ENCODE peak calls at places on chromosomes 3 and 15, in five cellular contexts. One of them, this sample, is unnamed.

GRCh38 chr3:172143739-172144497 is 104.5 kb downstream of the FNDC3B start:
- DNase-seq in sigmoid colon: no peak
- DNase-seq in fibroblast of the aortic adventitia: no peak
- DNase-seq in A549: no peak
- DNase-seq in lower leg skin: no peak
- DNase-seq in this sample: no peak

GRCh38 chr3:4264040-4264439 is 39.1 kb upstream of the SETMAR start:
- DNase-seq in lower leg skin: no peak
- DNase-seq in A549: no peak
- DNase-seq in fibroblast of the aortic adventitia: no peak
- DNase-seq in sigmoid colon: no peak
- DNase-seq in this sample: no peak

GRCh38 chr15:99907698-99908097 is 174.5 kb upstream of the LYSMD4 start:
- DNase-seq in lower leg skin: no peak
- DNase-seq in A549: no peak
- DNase-seq in fibroblast of the aortic adventitia: no peak
- DNase-seq in sigmoid colon: no peak
- DNase-seq in this sample: no peak

GRCh38 chr3:172608575-172608974 is 85.3 kb upstream of the TNFSF10 start:
- DNase-seq in A549: no peak
- DNase-seq in fibroblast of the aortic adventitia: no peak
- DNase-seq in sigmoid colon: no peak
- DNase-seq in lower leg skin: no peak
- DNase-seq in this sample: no peak

GRCh38 chr15:81418427-81418826 is 44.4 kb upstream of the TMC3 start:
- DNase-seq in sigmoid colon: no peak
- DNase-seq in fibroblast of the aortic adventitia: no peak
- DNase-seq in lower leg skin: no peak
- DNase-seq in A549: no peak
- DNase-seq in this sample: no peak

GRCh38 chr3:177835917-177836316 is 638.6 kb upstream of the TBL1XR1 start:
- DNase-seq in lower leg skin: peak; percentile 65
- DNase-seq in fibroblast of the aortic adventitia: peak; percentile 98
- DNase-seq in A549: no peak
- DNase-seq in sigmoid colon: no peak
- DNase-seq in this sample: peak; percentile 90

GRCh38 chr3:90035643-90036042 is 928.2 kb downstream of the EPHA3 start:
- DNase-seq in A549: no peak
- DNase-seq in fibroblast of the aortic adventitia: no peak
- DNase-seq in sigmoid colon: no peak
- DNase-seq in lower leg skin: no peak
- DNase-seq in this sample: peak; percentile 52

GRCh38 chr15:48592221-48592731 is 53.2 kb downstream of the FBN1 start:
- DNase-seq in fibroblast of the aortic adventitia: peak; percentile 99
- DNase-seq in sigmoid colon: no peak
- DNase-seq in A549: peak; percentile 9
- DNase-seq in lower leg skin: no peak
- DNase-seq in this sample: no peak

GRCh38 chr15:65331811-65332210 is 27.3 kb downstream of the RNU5B-1 start:
- DNase-seq in sigmoid colon: no peak
- DNase-seq in fibroblast of the aortic adventitia: no peak
- DNase-seq in A549: no peak
- DNase-seq in lower leg skin: no peak
- DNase-seq in this sample: no peak

GRCh38 chr15:77033417-77033728 is 37.5 kb downstream of the TSPAN3 start:
- DNase-seq in fibroblast of the aortic adventitia: no peak
- DNase-seq in A549: no peak
- DNase-seq in sigmoid colon: peak; percentile 57
- DNase-seq in lower leg skin: no peak
- DNase-seq in this sample: no peak

GRCh38 chr3:45479627-45480026 is 91.3 kb downstream of the LARS2 start:
- DNase-seq in A549: no peak
- DNase-seq in lower leg skin: no peak
- DNase-seq in sigmoid colon: no peak
- DNase-seq in fibroblast of the aortic adventitia: peak; percentile 86
- DNase-seq in this sample: peak; percentile 70

GRCh38 chr15:80844011-80844732 is 65.0 kb downstream of the CEMIP start:
- DNase-seq in sigmoid colon: no peak
- DNase-seq in A549: no peak
- DNase-seq in fibroblast of the aortic adventitia: peak; percentile 59
- DNase-seq in lower leg skin: no peak
- DNase-seq in this sample: peak; percentile 85

GRCh38 chr3:13416002-13416793 is 3.9 kb downstream of the NUP210 start:
- DNase-seq in lower leg skin: no peak
- DNase-seq in A549: peak; percentile 11
- DNase-seq in fibroblast of the aortic adventitia: no peak
- DNase-seq in sigmoid colon: no peak
- DNase-seq in this sample: no peak

GRCh38 chr3:45664558-45664957 is 24.6 kb upstream of the SACM1L start:
- DNase-seq in lower leg skin: no peak
- DNase-seq in sigmoid colon: no peak
- DNase-seq in fibroblast of the aortic adventitia: no peak
- DNase-seq in A549: no peak
- DNase-seq in this sample: no peak

GRCh38 chr15:33242669-33243191 is 48.2 kb upstream of the FMN1 start:
- DNase-seq in A549: peak; percentile 48
- DNase-seq in sigmoid colon: no peak
- DNase-seq in lower leg skin: no peak
- DNase-seq in fibroblast of the aortic adventitia: peak; percentile 1
- DNase-seq in this sample: peak; percentile 78

GRCh38 chr3:22835041-22835440 is 368.1 kb upstream of the UBE2E2 start:
- DNase-seq in A549: peak; percentile 39
- DNase-seq in sigmoid colon: no peak
- DNase-seq in fibroblast of the aortic adventitia: no peak
- DNase-seq in lower leg skin: no peak
- DNase-seq in this sample: peak; percentile 52

GRCh38 chr15:51757463-51757862 is 6.1 kb downstream of the TMOD2 start:
- DNase-seq in sigmoid colon: no peak
- DNase-seq in lower leg skin: no peak
- DNase-seq in fibroblast of the aortic adventitia: no peak
- DNase-seq in A549: no peak
- DNase-seq in this sample: no peak

GRCh38 chr3:189262746-189263145 is 91.0 kb downstream of the TPRG1 start:
- DNase-seq in A549: no peak
- DNase-seq in fibroblast of the aortic adventitia: no peak
- DNase-seq in sigmoid colon: no peak
- DNase-seq in lower leg skin: no peak
- DNase-seq in this sample: no peak

GRCh38 chr3:148902173-148902791 is 37.2 kb downstream of the CPA3 start:
- DNase-seq in A549: no peak
- DNase-seq in lower leg skin: no peak
- DNase-seq in sigmoid colon: no peak
- DNase-seq in fibroblast of the aortic adventitia: peak; percentile 60
- DNase-seq in this sample: peak; percentile 20

GRCh38 chr3:152737021-152737908 is 97.7 kb upstream of the P2RY1 start:
- DNase-seq in fibroblast of the aortic adventitia: peak; percentile 65
- DNase-seq in lower leg skin: peak; percentile 25
- DNase-seq in sigmoid colon: peak; percentile 64
- DNase-seq in A549: peak; percentile 3
- DNase-seq in this sample: peak; percentile 90

GRCh38 chr3:114365268-114365667 is 71.4 kb downstream of the TIGIT start:
- DNase-seq in sigmoid colon: no peak
- DNase-seq in fibroblast of the aortic adventitia: no peak
- DNase-seq in lower leg skin: no peak
- DNase-seq in A549: no peak
- DNase-seq in this sample: no peak

GRCh38 chr3:190718097-190718496 is 144.4 kb downstream of the GMNC start:
- DNase-seq in fibroblast of the aortic adventitia: no peak
- DNase-seq in A549: peak; percentile 2
- DNase-seq in lower leg skin: no peak
- DNase-seq in sigmoid colon: no peak
- DNase-seq in this sample: no peak

GRCh38 chr3:127688416-127689265 is 15.9 kb downstream of the ABTB1 start:
- DNase-seq in sigmoid colon: peak; percentile 90
- DNase-seq in lower leg skin: no peak
- DNase-seq in fibroblast of the aortic adventitia: no peak
- DNase-seq in A549: no peak
- DNase-seq in this sample: no peak

GRCh38 chr15:33722005-33722672 is 246.2 kb upstream of the CHRM5 start:
- DNase-seq in sigmoid colon: no peak
- DNase-seq in A549: peak; percentile 35
- DNase-seq in fibroblast of the aortic adventitia: peak; percentile 38
- DNase-seq in lower leg skin: no peak
- DNase-seq in this sample: peak; percentile 90

GRCh38 chr15:99100245-99101173 is 4.4 kb upstream of the SYNM start:
- DNase-seq in sigmoid colon: peak; percentile 94
- DNase-seq in A549: peak; percentile 81
- DNase-seq in fibroblast of the aortic adventitia: peak; percentile 67
- DNase-seq in lower leg skin: no peak
- DNase-seq in this sample: peak; percentile 73

GRCh38 chr3:177601120-177601519 is 403.8 kb upstream of the TBL1XR1 start:
- DNase-seq in A549: no peak
- DNase-seq in fibroblast of the aortic adventitia: no peak
- DNase-seq in sigmoid colon: no peak
- DNase-seq in lower leg skin: no peak
- DNase-seq in this sample: peak; percentile 84

GRCh38 chr3:134339331-134339730 is 34.9 kb downstream of the AMOTL2 start:
- DNase-seq in sigmoid colon: no peak
- DNase-seq in fibroblast of the aortic adventitia: no peak
- DNase-seq in A549: no peak
- DNase-seq in lower leg skin: no peak
- DNase-seq in this sample: no peak

GRCh38 chr3:52723935-52724334 is 18.0 kb downstream of the SPCS1 start:
- DNase-seq in fibroblast of the aortic adventitia: no peak
- DNase-seq in sigmoid colon: no peak
- DNase-seq in A549: no peak
- DNase-seq in lower leg skin: no peak
- DNase-seq in this sample: no peak

GRCh38 chr3:188962253-188963247 is 209.2 kb upstream of the TPRG1 start:
- DNase-seq in fibroblast of the aortic adventitia: peak; percentile 66
- DNase-seq in lower leg skin: no peak
- DNase-seq in sigmoid colon: no peak
- DNase-seq in A549: no peak
- DNase-seq in this sample: no peak

GRCh38 chr3:61975199-61975598 is 398.2 kb downstream of the FEZF2 start:
- DNase-seq in fibroblast of the aortic adventitia: peak; percentile 25
- DNase-seq in A549: no peak
- DNase-seq in lower leg skin: no peak
- DNase-seq in sigmoid colon: no peak
- DNase-seq in this sample: no peak

DNA sequence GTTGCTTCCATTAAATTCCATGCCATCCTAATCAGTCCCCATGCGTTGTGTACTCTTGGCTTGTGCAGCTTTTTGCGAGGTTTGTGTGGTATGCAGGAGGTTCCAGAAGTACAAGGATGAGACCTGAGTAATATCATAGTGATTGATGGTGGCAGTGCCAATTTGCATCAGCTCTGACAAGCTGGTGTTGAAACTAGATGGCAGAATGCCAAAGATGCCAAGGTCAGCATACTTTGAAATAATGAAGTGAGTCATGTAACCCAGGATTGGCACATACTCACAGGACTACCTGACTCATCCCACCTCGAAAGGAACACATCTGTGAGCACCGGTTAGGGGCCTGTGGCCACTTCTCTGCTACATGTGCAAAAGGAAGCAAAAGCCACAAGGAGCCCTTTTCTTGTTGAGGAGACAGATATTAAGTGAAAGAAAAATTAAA is 14.3 kb downstream of the KAT2B start:
- DNase-seq in fibroblast of the aortic adventitia: peak; percentile 79
- DNase-seq in sigmoid colon: peak; percentile 69
- DNase-seq in A549: peak; percentile 94
- DNase-seq in lower leg skin: peak; percentile 86
- DNase-seq in this sample: peak; percentile 100
- TF ChIP-seq CTCF in fibroblast of the aortic adventitia: no peak
- TF ChIP-seq CTCF in sigmoid colon: no peak
- TF ChIP-seq CTCF in A549: no peak
- TF ChIP-seq CTCF in lower leg skin: no peak
- TF ChIP-seq CTCF in this sample: no peak

GRCh38 chr3:50339485-50340196 is 995 bp downstream of the RASSF1 start:
- DNase-seq in sigmoid colon: no peak
- DNase-seq in fibroblast of the aortic adventitia: peak; percentile 65
- DNase-seq in A549: no peak
- DNase-seq in lower leg skin: no peak
- DNase-seq in this sample: no peak

GRCh38 chr3:50337175-50337861 is 3.3 kb downstream of the RASSF1 start:
- DNase-seq in sigmoid colon: peak; percentile 100
- DNase-seq in fibroblast of the aortic adventitia: peak; percentile 99
- DNase-seq in A549: peak; percentile 98
- DNase-seq in lower leg skin: peak; percentile 99
- DNase-seq in this sample: peak; percentile 100

GRCh38 chr3:50340404-50341329 is at the start of gene RASSF1:
- DNase-seq in fibroblast of the aortic adventitia: peak; percentile 57
- DNase-seq in lower leg skin: peak; percentile 81
- DNase-seq in A549: no peak
- DNase-seq in sigmoid colon: peak; percentile 92
- DNase-seq in this sample: peak; percentile 70

GRCh38 chr3:50336452-50337174 is 4.0 kb downstream of the RASSF1 start:
- DNase-seq in fibroblast of the aortic adventitia: peak; percentile 45
- DNase-seq in A549: no peak
- DNase-seq in sigmoid colon: no peak
- DNase-seq in lower leg skin: no peak
- DNase-seq in this sample: peak; percentile 53

DNA sequence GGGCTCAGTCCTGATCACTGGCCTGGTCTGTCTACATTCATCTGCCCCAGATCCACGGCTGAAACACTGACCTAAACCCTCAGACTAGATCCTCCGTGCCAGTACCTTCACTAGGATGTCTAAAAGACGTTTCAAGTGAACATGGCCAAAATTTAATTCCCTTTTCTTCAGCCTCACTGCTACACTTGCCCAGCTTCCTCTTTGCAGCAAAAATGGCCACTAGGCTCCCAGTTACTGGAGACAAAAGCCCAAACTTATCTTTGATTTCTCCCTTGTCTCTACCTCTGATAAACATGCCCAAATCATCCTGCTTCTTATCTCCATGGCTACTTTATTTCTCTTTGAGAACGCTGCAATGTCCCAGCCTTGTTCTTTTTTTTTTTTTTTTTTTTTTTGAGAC is 1.6 kb downstream of the RASSF1 start:
- DNase-seq in sigmoid colon: no peak
- DNase-seq in A549: no peak
- DNase-seq in fibroblast of the aortic adventitia: no peak
- DNase-seq in lower leg skin: no peak
- DNase-seq in this sample: no peak
- H3K4me3 ChIP-seq in sigmoid colon: no peak overlapping the region
- H3K4me3 ChIP-seq in A549: no peak overlapping the region
- H3K4me3 ChIP-seq in fibroblast of the aortic adventitia: peak overlapping the region; percentile 32
- H3K4me3 ChIP-seq in lower leg skin: no peak overlapping the region
- H3K4me3 ChIP-seq in this sample: no peak overlapping the region

GRCh38 chr3:194928831-194929594 is 243.3 kb downstream of the FAM43A start:
- DNase-seq in lower leg skin: no peak
- DNase-seq in A549: peak; percentile 7
- DNase-seq in sigmoid colon: no peak
- DNase-seq in fibroblast of the aortic adventitia: peak; percentile 46
- DNase-seq in this sample: no peak
- TF ChIP-seq CTCF in lower leg skin: no peak
- TF ChIP-seq CTCF in A549: no peak
- TF ChIP-seq CTCF in sigmoid colon: no peak
- TF ChIP-seq CTCF in fibroblast of the aortic adventitia: peak; percentile 93
- TF ChIP-seq CTCF in this sample: peak; percentile 39

DNA sequence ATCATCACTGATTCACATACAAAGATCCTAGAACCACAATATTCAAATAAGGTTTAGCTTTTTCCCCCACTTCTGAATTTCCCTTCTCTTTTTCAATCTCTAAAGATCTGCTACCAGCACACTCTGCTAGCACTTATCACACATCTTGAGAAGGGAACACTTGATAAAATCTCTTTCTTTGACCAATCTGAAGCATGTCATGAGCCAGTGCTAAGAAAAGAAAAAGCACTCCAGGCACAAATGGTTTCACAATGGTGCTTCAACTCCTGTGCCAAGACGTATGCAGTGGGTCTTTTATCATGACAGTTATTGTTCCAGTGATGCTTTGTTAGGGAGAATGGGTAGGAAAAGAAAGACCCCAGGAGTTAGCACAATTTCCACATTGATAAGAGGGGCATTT is 248.4 kb downstream of the ZNF385D start:
- DNase-seq in lower leg skin: no peak
- DNase-seq in fibroblast of the aortic adventitia: no peak
- DNase-seq in sigmoid colon: no peak
- DNase-seq in A549: no peak
- DNase-seq in this sample: no peak
- H3K4me3 ChIP-seq in lower leg skin: no peak overlapping the region
- H3K4me3 ChIP-seq in fibroblast of the aortic adventitia: no peak overlapping the region
- H3K4me3 ChIP-seq in sigmoid colon: no peak overlapping the region
- H3K4me3 ChIP-seq in A549: no peak overlapping the region
- H3K4me3 ChIP-seq in this sample: no peak overlapping the region

This sample was measured in epithelial cell of esophagus.